ENCODE peak calls at places on chromosomes 11 and 22, in ten cellular contexts. A is cerebellum; J is activated CD4-positive, alpha-beta T cell treated with anti-CD3 and anti-CD28 coated beads for 24 hours; B is AG10803; E is stimulated activated naive CD8-positive, alpha-beta T cell treated with anti-CD3 and anti-CD28 coated beads, Interleukin-15, amount 100 ng/mL, for 72 hours; S is activated CD8-positive, alpha-beta memory T cell treated with anti-CD3 and anti-CD28 coated beads for 1 hour; W is tibial nerve; Y is T-helper 2 cell; U is substantia nigra; G is GM12891. R is an unnamed sample.

GRCh38 chr22:41976961-41977566 is 7.8 kb downstream of the SEPTIN3 start:
- DNase-seq in A (no peak), J (no peak), B (no peak), E (no peak), S (no peak), W (no peak), Y (peak; percentile 56), U (no peak), G (no peak), R (no peak)

GRCh38 chr11:19447150-19447566 is 206.4 kb upstream of the E2F8 start:
- DNase-seq in A (no peak), J (no peak), B (peak; percentile 26), E (no peak), S (no peak), W (no peak), Y (no peak), U (no peak), G (no peak), R (no peak)

GRCh38 chr22:40463017-40463631 is 92.7 kb downstream of the SGSM3 start:
- DNase-seq in A (no peak), J (peak; percentile 22), B (no peak), E (peak; percentile 62), S (no peak), W (no peak), Y (peak; percentile 87), U (no peak), G (no peak), R (no peak)

GRCh38 chr11:65790104-65790901 is 3.4 kb downstream of the OVOL1 start:
- DNase-seq in A (no peak), J (no peak), B (no peak), E (no peak), S (no peak), W (no peak), Y (no peak), U (no peak), G (no peak), R (no peak)

GRCh38 chr22:35838849-35839646 is 121.4 kb downstream of the APOL5 start:
- DNase-seq in A (peak; percentile 76), J (no peak), B (peak; percentile 77), E (no peak), S (no peak), W (peak; percentile 57), Y (no peak), U (peak; percentile 4), G (no peak), R (no peak)

GRCh38 chr22:37636186-37636948 is 3.1 kb upstream of the SH3BP1 start:
- DNase-seq in A (no peak), J (no peak), B (peak; percentile 70), E (peak; percentile 57), S (no peak), W (no peak), Y (peak; percentile 81), U (no peak), G (no peak), R (no peak)

GRCh38 chr11:17230867-17231851 is 23.4 kb upstream of the PIK3C2A start:
- DNase-seq in A (no peak), J (peak; percentile 16), B (no peak), E (peak; percentile 73), S (no peak), W (no peak), Y (peak; percentile 79), U (no peak), G (no peak), R (no peak)

GRCh38 chr11:121869478-121869877 is 246.5 kb downstream of the BLID start:
- DNase-seq in A (no peak), J (no peak), B (no peak), E (no peak), S (no peak), W (no peak), Y (no peak), U (no peak), G (no peak), R (no peak)

GRCh38 chr11:82505384-82505783 is 228.3 kb downstream of the FAM181B start:
- DNase-seq in A (no peak), J (no peak), B (no peak), E (no peak), S (no peak), W (no peak), Y (no peak), U (no peak), G (no peak), R (no peak)

GRCh38 chr11:66100272-66101037 is 30.4 kb downstream of the PACS1 start:
- DNase-seq in A (peak; percentile 73), J (peak; percentile 32), B (no peak), E (peak; percentile 62), S (peak; percentile 28), W (peak; percentile 41), Y (peak; percentile 88), U (peak; percentile 62), G (peak; percentile 26), R (peak; percentile 82)

GRCh38 chr11:6587360-6587953 is 16.0 kb downstream of the RRP8 start:
- DNase-seq in A (peak; percentile 75), J (no peak), B (no peak), E (no peak), S (no peak), W (no peak), Y (no peak), U (peak; percentile 66), G (no peak), R (no peak)

GRCh38 chr22:48182036-48182435 is 1419.6 kb downstream of the TBC1D22A start:
- DNase-seq in A (no peak), J (no peak), B (no peak), E (no peak), S (no peak), W (no peak), Y (no peak), U (no peak), G (no peak), R (no peak)

GRCh38 chr11:15775051-15775541 is 581.2 kb downstream of the SOX6 start:
- DNase-seq in A (no peak), J (no peak), B (no peak), E (no peak), S (no peak), W (no peak), Y (no peak), U (no peak), G (no peak), R (no peak)

GRCh38 chr22:30238661-30239420 is 7.7 kb downstream of the LIF start:
- DNase-seq in A (no peak), J (no peak), B (no peak), E (peak; percentile 49), S (no peak), W (no peak), Y (no peak), U (no peak), G (no peak), R (no peak)

GRCh38 chr11:2418961-2419360 is 18.4 kb downstream of the TSSC4 start:
- DNase-seq in A (no peak), J (no peak), B (no peak), E (no peak), S (no peak), W (no peak), Y (no peak), U (no peak), G (no peak), R (no peak)

GRCh38 chr11:65375012-65375411 is 7.4 kb downstream of the SLC25A45 start:
- DNase-seq in A (no peak), J (no peak), B (no peak), E (no peak), S (no peak), W (no peak), Y (no peak), U (no peak), G (no peak), R (no peak)

GRCh38 chr11:3000032-3000961 is 8.2 kb upstream of the NAP1L4 start:
- DNase-seq in A (peak; percentile 14), J (no peak), B (no peak), E (no peak), S (no peak), W (no peak), Y (no peak), U (peak; percentile 98), G (no peak), R (peak; percentile 92)